ENCODE peak calls at places on chromosomes 3 and 15, in six cellular contexts. C, R, F, I, V and G are unnamed samples.

GRCh38 chr15:85470549-85471271 is 90.3 kb downstream of the AKAP13 start:
- ATAC-seq in C (no peak), R (no peak), F (no peak), I (no peak), V (no peak), G (no peak)

GRCh38 chr3:69161587-69162196 is 39.3 kb upstream of the LMOD3 start:
- ATAC-seq in C (peak; percentile 74), R (peak; percentile 56), F (peak; percentile 83), I (peak; percentile 24), V (peak; percentile 89), G (peak; percentile 46)

GRCh38 chr3:171258316-171258715 is 201.9 kb downstream of the TNIK start:
- ATAC-seq in C (peak; percentile 33), R (no peak), F (peak; percentile 23), I (no peak), V (no peak), G (no peak)

GRCh38 chr3:188905580-188905979 is 266.2 kb upstream of the TPRG1 start:
- ATAC-seq in C (no peak), R (no peak), F (no peak), I (no peak), V (peak; percentile 65), G (no peak)

GRCh38 chr3:108124337-108125150 is 33.7 kb upstream of the CD47 start:
- ATAC-seq in C (no peak), R (peak; percentile 64), F (peak; percentile 84), I (no peak), V (peak; percentile 71), G (peak; percentile 22)

GRCh38 chr3:55483196-55484095 is 3.7 kb downstream of the WNT5A start:
- ATAC-seq in C (no peak), R (no peak), F (no peak), I (no peak), V (no peak), G (no peak)

GRCh38 chr15:61051570-61052031 is 177.5 kb downstream of the RORA start:
- ATAC-seq in C (peak; percentile 73), R (peak; percentile 35), F (peak; percentile 38), I (peak; percentile 92), V (peak; percentile 86), G (peak; percentile 92)

GRCh38 chr3:62785384-62785783 is 89.8 kb downstream of the CADPS start:
- ATAC-seq in C (no peak), R (no peak), F (no peak), I (no peak), V (no peak), G (no peak)

GRCh38 chr3:42099020-42099765 is 8.0 kb downstream of the TRAK1 start:
- ATAC-seq in C (peak; percentile 38), R (peak; percentile 36), F (no peak), I (no peak), V (no peak), G (no peak)

GRCh38 chr3:14472471-14473351 is 67.4 kb downstream of the GRIP2 start:
- ATAC-seq in C (peak; percentile 96), R (no peak), F (no peak), I (peak; percentile 43), V (peak; percentile 70), G (peak; percentile 67)

GRCh38 chr3:193914602-193915001 is 221.3 kb upstream of the HES1 start:
- ATAC-seq in C (no peak), R (no peak), F (no peak), I (no peak), V (no peak), G (no peak)

GRCh38 chr3:136750922-136751258 is 1.3 kb downstream of the STAG1 start:
- ATAC-seq in C (no peak), R (no peak), F (no peak), I (no peak), V (no peak), G (no peak)

GRCh38 chr3:136752327-136753111 is at the start of gene STAG1:
- ATAC-seq in C (peak; percentile 88), R (peak; percentile 88), F (peak; percentile 90), I (peak; percentile 94), V (peak; percentile 96), G (peak; percentile 94)

GRCh38 chr3:136750209-136750921 is 1.8 kb downstream of the STAG1 start:
- ATAC-seq in C (no peak), R (peak; percentile 2), F (peak; percentile 2), I (no peak), V (no peak), G (no peak)

GRCh38 chr3:136752046-136752326 is 192 bp downstream of the STAG1 start:
- ATAC-seq in C (peak; percentile 49), R (peak; percentile 45), F (peak; percentile 32), I (peak; percentile 56), V (peak; percentile 71), G (peak; percentile 44)

DNA sequence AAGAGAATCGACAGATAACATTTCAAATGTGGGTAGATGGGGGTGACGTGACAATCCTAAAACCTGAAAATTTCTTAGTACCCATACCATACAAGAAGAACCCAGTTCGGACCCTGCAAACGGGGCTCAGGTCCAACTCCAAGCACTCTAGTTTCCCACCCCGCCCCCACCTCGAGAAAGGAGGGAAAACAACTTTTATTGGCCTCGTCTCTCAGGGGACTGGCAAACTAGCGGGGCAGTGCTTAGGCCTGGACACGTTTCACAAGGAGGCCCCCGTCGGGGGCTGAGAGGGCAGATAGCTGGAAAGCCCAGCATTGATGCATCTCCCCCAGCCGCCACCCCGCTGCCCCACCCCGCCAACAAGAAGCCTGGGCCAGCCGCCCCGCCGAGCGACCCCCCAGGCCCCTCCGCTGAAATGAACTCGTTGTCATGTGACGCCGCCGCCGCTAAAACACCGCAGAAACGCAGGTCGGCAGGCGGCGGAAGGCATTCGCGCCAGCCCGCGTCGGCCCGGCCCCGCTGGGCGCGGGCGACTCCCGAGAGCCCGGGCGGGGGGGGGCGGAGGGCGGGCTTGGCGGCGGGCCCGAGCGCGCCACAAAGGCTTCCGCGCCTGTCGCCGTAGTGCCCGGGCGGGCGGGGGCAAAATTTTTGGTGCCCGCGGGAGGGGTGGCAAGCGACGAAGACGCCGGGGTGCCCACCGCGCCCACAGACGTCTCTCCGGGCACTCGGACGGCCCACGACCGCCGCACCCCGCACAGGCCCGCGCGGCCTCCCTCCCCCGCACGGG is 726 bp downstream of the STAG1 start:
- ATAC-seq in C (peak; percentile 28), R (peak; percentile 31), F (peak; percentile 7), I (peak; percentile 40), V (peak; percentile 63), G (peak; percentile 49)
- TF ChIP-seq POLR2AphosphoS5 in C (peak; percentile 64), R (peak; percentile 50), F (no peak), I (peak; percentile 51), V (no peak), G (no peak)

GRCh38 chr3:11721114-11721440 is 77.4 kb upstream of the VGLL4 start:
- ATAC-seq in C (no peak), R (no peak), F (no peak), I (no peak), V (no peak), G (no peak)
- H3K4me3 ChIP-seq in C (peak overlapping the region; percentile 81), R (no peak overlapping the region), F (peak overlapping the region; percentile 83), I (peak overlapping the region; percentile 92), V (no peak overlapping the region), G (peak overlapping the region; percentile 95)

GRCh38 chr15:24786347-24786746 is 110.8 kb downstream of the NPAP1 start:
- ATAC-seq in C (no peak), R (no peak), F (no peak), I (no peak), V (no peak), G (no peak)

GRCh38 chr15:24784506-24784905 is 108.9 kb downstream of the NPAP1 start:
- ATAC-seq in C (no peak), R (no peak), F (no peak), I (no peak), V (no peak), G (no peak)
- H3K9me3 ChIP-seq in C (peaks cover 40% of the 10 kb centered on the region), R (no peaks in the 10 kb centered on the region), F (no peaks in the 10 kb centered on the region), I (peaks cover 67% of the 10 kb centered on the region), V (no peaks in the 10 kb centered on the region), G (no peaks in the 10 kb centered on the region)

DNA sequence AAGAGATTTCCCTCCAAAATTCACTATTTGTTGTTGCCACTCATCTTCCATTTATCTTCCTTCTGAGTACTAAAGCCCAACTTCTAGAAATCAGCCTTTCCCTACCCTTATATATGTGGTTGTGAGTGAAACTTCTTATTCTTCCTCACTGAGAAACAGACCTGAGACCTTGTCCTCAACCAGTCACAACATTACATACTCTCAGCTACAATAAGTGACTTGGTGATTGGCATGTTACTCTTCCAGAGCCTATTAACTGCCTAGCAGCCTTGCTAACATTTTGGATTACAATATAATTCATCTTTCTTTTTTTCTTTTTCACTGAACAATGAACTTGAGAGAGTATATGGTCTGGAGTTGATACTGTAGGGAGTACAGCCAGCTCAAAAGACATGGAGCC is 692.8 kb upstream of the ZNF385D start:
- ATAC-seq in C (no peak), R (no peak), F (no peak), I (no peak), V (no peak), G (no peak)
- TF ChIP-seq POLR2AphosphoS5 in C (no peak), R (no peak), F (no peak), I (no peak), V (no peak), G (no peak)